ENCODE peak calls at places on chromosomes 4 and X, in six cellular contexts. E is colonic mucosa, H is AG09319, K is CD14-positive monocyte, W is HCT116, G is WTC11. O is an unnamed sample.
A peak's percentile ranks its signal among the peaks of the same experiment; 100 is the strongest.

GRCh38 chrX:56800307-56800706 is 71.3 kb downstream of the NBDY start:
- DNase-seq in E (peak; percentile 14), H (no peak), K (no peak), W (no peak), G (no peak), O (peak; percentile 3)

GRCh38 chr4:160276785-160277325 is 1174.0 kb downstream of the RAPGEF2 start:
- DNase-seq in E (no peak), H (no peak), K (no peak), W (no peak), G (no peak), O (no peak)

GRCh38 chr4:153728151-153728550 is 31.7 kb downstream of the RNF175 start:
- DNase-seq in E (no peak), H (no peak), K (no peak), W (no peak), G (no peak), O (no peak)

GRCh38 chr4:30386266-30386895 is 333.8 kb upstream of the PCDH7 start:
- DNase-seq in E (no peak), H (no peak), K (no peak), W (no peak), G (no peak), O (no peak)

GRCh38 chr4:98510757-98511517 is 147.5 kb downstream of the TSPAN5 start:
- DNase-seq in E (no peak), H (peak; percentile 90), K (no peak), W (no peak), G (no peak), O (no peak)

GRCh38 chrX:120647127-120647526 is 17.3 kb upstream of the C1GALT1C1 start:
- DNase-seq in E (no peak), H (no peak), K (no peak), W (no peak), G (no peak), O (no peak)

GRCh38 chr4:111475696-111476095 is 669.6 kb upstream of the FAM241A start:
- DNase-seq in E (no peak), H (no peak), K (no peak), W (no peak), G (no peak), O (no peak)

GRCh38 chr4:100041646-100042045 is 91.6 kb upstream of the H2AZ1 start:
- DNase-seq in E (no peak), H (no peak), K (no peak), W (no peak), G (no peak), O (no peak)

GRCh38 chrX:115344885-115345653 is 55.6 kb downstream of the LUZP4 start:
- DNase-seq in E (peak; percentile 73), H (peak; percentile 89), K (no peak), W (peak; percentile 29), G (peak; percentile 26), O (no peak)

GRCh38 chrX:131792789-131793462 is 230.2 kb upstream of the STK26 start:
- DNase-seq in E (peak; percentile 95), H (peak; percentile 88), K (no peak), W (no peak), G (no peak), O (peak; percentile 53)

GRCh38 chr4:40484346-40484745 is 145.3 kb downstream of the RBM47 start:
- DNase-seq in E (no peak), H (no peak), K (no peak), W (no peak), G (no peak), O (no peak)

GRCh38 chr4:188452097-188452496 is 312.9 kb downstream of the TRIML1 start:
- DNase-seq in E (no peak), H (no peak), K (no peak), W (no peak), G (no peak), O (no peak)

GRCh38 chr4:163167333-163167626 is 590 bp upstream of the NAF1 start:
- DNase-seq in E (no peak), H (no peak), K (no peak), W (no peak), G (no peak), O (no peak)

GRCh38 chr4:111434581-111434980 is 710.7 kb upstream of the FAM241A start:
- DNase-seq in E (peak; percentile 77), H (no peak), K (no peak), W (no peak), G (no peak), O (no peak)

GRCh38 chr4:102562995-102563394 is 61.8 kb downstream of the NFKB1 start:
- DNase-seq in E (no peak), H (no peak), K (no peak), W (no peak), G (no peak), O (no peak)

GRCh38 chr4:176478076-176478475 is 158.3 kb downstream of the SPCS3 start:
- DNase-seq in E (no peak), H (no peak), K (no peak), W (no peak), G (no peak), O (no peak)

GRCh38 chr4:156999175-156999517 is 27.5 kb upstream of the PDGFC start:
- DNase-seq in E (peak; percentile 36), H (peak; percentile 95), K (no peak), W (peak; percentile 87), G (no peak), O (no peak)

GRCh38 chr4:81351653-81352455 is 119.9 kb downstream of the RASGEF1B start:
- DNase-seq in E (peak; percentile 81), H (peak; percentile 62), K (no peak), W (peak; percentile 70), G (peak; percentile 85), O (peak; percentile 45)

GRCh38 chrX:39337461-39337860 is 536.2 kb downstream of the MID1IP1 start:
- DNase-seq in E (no peak), H (no peak), K (no peak), W (no peak), G (no peak), O (no peak)

GRCh38 chr4:95910749-95911148 is 70.9 kb downstream of the PDHA2 start:
- DNase-seq in E (no peak), H (no peak), K (no peak), W (no peak), G (peak; percentile 13), O (no peak)

GRCh38 chr4:118120120-118120760 is 86.0 kb downstream of the NDST3 start:
- DNase-seq in E (no peak), H (no peak), K (no peak), W (no peak), G (peak; percentile 19), O (no peak)

GRCh38 chrX:68462653-68463052 is 29.4 kb upstream of the OPHN1 start:
- DNase-seq in E (no peak), H (peak; percentile 7), K (no peak), W (peak; percentile 7), G (peak; percentile 12), O (no peak)

GRCh38 chrX:36609653-36610585 is 398.2 kb upstream of the FAM47C start:
- DNase-seq in E (no peak), H (no peak), K (no peak), W (no peak), G (no peak), O (no peak)

GRCh38 chr4:56906534-56906933 is 1.2 kb upstream of the REST start:
- DNase-seq in E (no peak), H (no peak), K (no peak), W (no peak), G (no peak), O (no peak)

GRCh38 chr4:181106410-181106809 is 1136.8 kb upstream of the TENM3 start:
- DNase-seq in E (no peak), H (no peak), K (no peak), W (no peak), G (no peak), O (no peak)

GRCh38 chrX:130130990-130131389 is 20.7 kb upstream of the ELF4 start:
- DNase-seq in E (no peak), H (no peak), K (no peak), W (no peak), G (no peak), O (no peak)
- TF ChIP-seq CTCF in E (no peak), H (no peak), K (no peak), W (no peak), G (no peak), O (no peak)

GRCh38 chr4:83029688-83030087 is 5.3 kb upstream of the COPS4 start:
- DNase-seq in E (no peak), H (no peak), K (no peak), W (no peak), G (no peak), O (no peak)

GRCh38 chr4:83040269-83040668 is 5.3 kb downstream of the COPS4 start:
- DNase-seq in E (no peak), H (no peak), K (no peak), W (no peak), G (no peak), O (no peak)

GRCh38 chr4:83036991-83037390 is 2.0 kb downstream of the COPS4 start:
- DNase-seq in E (no peak), H (no peak), K (no peak), W (no peak), G (no peak), O (no peak)

GRCh38 chr4:83028976-83029375 is 6.0 kb upstream of the COPS4 start:
- DNase-seq in E (no peak), H (no peak), K (no peak), W (no peak), G (no peak), O (no peak)

GRCh38 chr4:83034630-83035494 is at the start of gene COPS4:
- DNase-seq in E (peak; percentile 97), H (peak; percentile 99), K (peak; percentile 98), W (peak; percentile 100), G (peak; percentile 95), O (peak; percentile 92)
- TF ChIP-seq CTCF in E (peak; percentile 21), H (peak; percentile 44), K (peak; percentile 44), W (no peak), G (no peak), O (no peak)

GRCh38 chr4:79918292-79918691 is 154.7 kb downstream of the ANTXR2 start:
- DNase-seq in E (no peak), H (no peak), K (no peak), W (no peak), G (no peak), O (no peak)

GRCh38 chr4:79917246-79917645 is 155.8 kb downstream of the ANTXR2 start:
- DNase-seq in E (peak; percentile 43), H (no peak), K (no peak), W (peak; percentile 42), G (peak; percentile 73), O (peak; percentile 17)

GRCh38 chr4:79920454-79920853 is 152.6 kb downstream of the ANTXR2 start:
- DNase-seq in E (no peak), H (no peak), K (no peak), W (no peak), G (no peak), O (no peak)

GRCh38 chr4:79923290-79923689 is 149.7 kb downstream of the ANTXR2 start:
- DNase-seq in E (no peak), H (no peak), K (no peak), W (no peak), G (no peak), O (no peak)

GRCh38 chr4:79922011-79922410 is 151.0 kb downstream of the ANTXR2 start:
- DNase-seq in E (no peak), H (no peak), K (no peak), W (no peak), G (no peak), O (no peak)
- TF ChIP-seq CTCF in E (no peak), H (no peak), K (no peak), W (no peak), G (no peak), O (no peak)

DNA sequence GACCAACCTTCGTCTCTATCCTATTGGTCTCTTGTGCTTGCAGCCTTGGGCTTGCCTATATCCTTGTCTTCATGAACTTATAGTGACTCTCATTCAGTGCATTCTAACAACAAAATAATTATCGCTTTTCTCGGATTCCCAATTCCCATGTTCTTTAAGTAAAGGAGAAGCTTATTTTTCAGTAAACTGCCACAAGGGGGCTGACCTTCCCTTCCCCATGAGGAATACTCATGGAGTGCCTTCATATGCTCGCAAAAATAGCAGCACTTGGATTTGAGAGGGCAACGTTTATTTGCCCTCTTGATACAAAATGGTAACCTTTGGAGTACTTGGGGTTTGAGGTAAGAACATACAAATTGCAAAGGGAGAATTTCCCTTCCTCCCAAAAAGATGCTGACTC is 183.2 kb upstream of the TENT5D start:
- DNase-seq in E (no peak), H (no peak), K (no peak), W (no peak), G (peak; percentile 10), O (no peak)
- TF ChIP-seq CTCF in E (no peak), H (no peak), K (no peak), W (no peak), G (no peak), O (no peak)